ENCODE peak calls at places on chromosome 1, in five cellular contexts. H is stimulated activated CD4-positive, alpha-beta T cell treated with anti-CD3 and anti-CD28 coated beads, TNF-alpha, amount 100 ng/mL, for 4 hours; M is iris pigment epithelial cell; Y is H54; C is GM13977. L is an unnamed sample.

GRCh38 chr1:246647113-246647512 is 77.1 kb upstream of the SCCPDH start:
- DNase-seq in Y (no peak), C (no peak), M (peak; percentile 71), H (no peak), L (no peak)

GRCh38 chr1:19512545-19512944 is 27.2 kb upstream of the CAPZB start:
- DNase-seq in C (no peak), H (no peak), M (peak; percentile 67), Y (no peak), L (no peak)

GRCh38 chr1:29640428-29640785 is 404.1 kb downstream of the PTPRU start:
- DNase-seq in H (no peak), C (no peak), Y (no peak), M (no peak), L (no peak)

GRCh38 chr1:117657031-117657430 is 51.2 kb downstream of the TENT5C start:
- DNase-seq in H (no peak), M (peak; percentile 92), Y (peak; percentile 24), C (no peak), L (peak; percentile 64)

GRCh38 chr1:228500143-228500736 is 13.1 kb downstream of the RNF187 start:
- DNase-seq in C (no peak), M (no peak), H (no peak), Y (no peak), L (no peak)

GRCh38 chr1:23559985-23560755 is 869 bp upstream of the ID3 start:
- DNase-seq in H (no peak), M (no peak), C (no peak), Y (no peak), L (no peak)

GRCh38 chr1:67316918-67317317 is 9.2 kb downstream of the IL12RB2 start:
- DNase-seq in Y (no peak), C (no peak), M (no peak), H (no peak), L (no peak)

GRCh38 chr1:77560741-77561140 is 121.7 kb downstream of the ZZZ3 start:
- DNase-seq in C (no peak), M (no peak), H (no peak), Y (no peak), L (no peak)

GRCh38 chr1:8951246-8951645 is 5.6 kb downstream of the CA6 start:
- DNase-seq in M (no peak), C (no peak), Y (no peak), H (no peak), L (no peak)

GRCh38 chr1:17475729-17476128 is 36.3 kb upstream of the RCC2 start:
- DNase-seq in Y (peak; percentile 37), M (peak; percentile 86), C (no peak), H (no peak), L (no peak)

GRCh38 chr1:234509457-234510328 is 30.7 kb upstream of the TARBP1 start:
- DNase-seq in H (no peak), Y (no peak), M (no peak), C (no peak), L (no peak)

GRCh38 chr1:235079443-235079967 is 49.1 kb downstream of the TOMM20 start:
- DNase-seq in Y (no peak), H (no peak), C (peak; percentile 39), M (peak; percentile 68), L (no peak)

GRCh38 chr1:15153184-15153841 is at the start of gene TMEM51:
- DNase-seq in C (peak; percentile 62), Y (peak; percentile 31), M (peak; percentile 72), H (no peak), L (no peak)

GRCh38 chr1:46725736-46726108 is 6.8 kb upstream of the EFCAB14 start:
- DNase-seq in M (peak; percentile 74), Y (no peak), C (no peak), H (no peak), L (no peak)

GRCh38 chr1:50027794-50028193 is 4.0 kb upstream of the AGBL4 start:
- DNase-seq in C (no peak), Y (no peak), M (no peak), H (no peak), L (no peak)

L was measured in stimulated activated effector memory CD8-positive, alpha-beta T cell treated with anti-CD3 and anti-CD28 coated beads, Interleukin-12 subunit alpha, Interleukin-12 subunit beta, amount 100 ng/mL, for 72 hours.